ENCODE peak calls at places on chromosomes 3 and 15, in four cellular contexts. B is SK-N-SH, E is HepG2, C is H1. N is an unnamed sample.

GRCh38 chr3:129795596-129795995 is 97.9 kb downstream of the TMCC1 start:
- DNase-seq in C (no peak), E (no peak), B (no peak), N (no peak)

GRCh38 chr3:52193059-52193458 is 4.9 kb upstream of the ALAS1 start:
- DNase-seq in C (no peak), B (no peak), E (no peak), N (no peak)

GRCh38 chr3:98732239-98733054 is 30.7 kb upstream of the ST3GAL6 start:
- DNase-seq in C (peak), E (peak), B (peak), N (no peak)

GRCh38 chr3:61571516-61572336 is 10.4 kb downstream of the PTPRG start:
- DNase-seq in E (no peak), C (peak), B (no peak), N (no peak)

GRCh38 chr3:102332205-102332604 is 102.6 kb upstream of the ZPLD1 start:
- DNase-seq in B (no peak), C (no peak), E (no peak), N (no peak)

GRCh38 chr15:86647810-86648440 is 568.3 kb downstream of the AGBL1 start:
- DNase-seq in B (no peak), E (no peak), C (no peak), N (no peak)

GRCh38 chr15:89412906-89413411 is 78.3 kb upstream of the POLG start:
- DNase-seq in E (no peak), B (no peak), C (no peak), N (no peak)

GRCh38 chr3:191356586-191357439 is 26.5 kb upstream of the UTS2B start:
- DNase-seq in B (no peak), E (no peak), C (no peak), N (no peak)

GRCh38 chr3:191795196-191795595 is 334.2 kb downstream of the PYDC2 start:
- DNase-seq in C (no peak), E (no peak), B (no peak), N (no peak)

GRCh38 chr3:194879991-194880939 is 194.6 kb downstream of the FAM43A start:
- DNase-seq in E (no peak), B (peak), C (peak), N (no peak)

GRCh38 chr3:133276594-133276993 is 123.3 kb upstream of the BFSP2 start:
- DNase-seq in C (no peak), B (no peak), E (no peak), N (no peak)

GRCh38 chr15:40096094-40096876 is 12.4 kb downstream of the BMF start:
- DNase-seq in E (no peak), C (no peak), B (peak), N (peak)

GRCh38 chr15:68310178-68310810 is 32.7 kb downstream of the FEM1B start:
- DNase-seq in B (peak), E (no peak), C (peak), N (no peak)

GRCh38 chr15:88255109-88255495 is 1.4 kb downstream of the NTRK3 start:
- DNase-seq in E (no peak), B (no peak), C (no peak), N (no peak)

GRCh38 chr15:82849556-82850241 is 40.3 kb downstream of the WHAMM start:
- DNase-seq in C (peak), E (peak), B (peak), N (no peak)

DNA sequence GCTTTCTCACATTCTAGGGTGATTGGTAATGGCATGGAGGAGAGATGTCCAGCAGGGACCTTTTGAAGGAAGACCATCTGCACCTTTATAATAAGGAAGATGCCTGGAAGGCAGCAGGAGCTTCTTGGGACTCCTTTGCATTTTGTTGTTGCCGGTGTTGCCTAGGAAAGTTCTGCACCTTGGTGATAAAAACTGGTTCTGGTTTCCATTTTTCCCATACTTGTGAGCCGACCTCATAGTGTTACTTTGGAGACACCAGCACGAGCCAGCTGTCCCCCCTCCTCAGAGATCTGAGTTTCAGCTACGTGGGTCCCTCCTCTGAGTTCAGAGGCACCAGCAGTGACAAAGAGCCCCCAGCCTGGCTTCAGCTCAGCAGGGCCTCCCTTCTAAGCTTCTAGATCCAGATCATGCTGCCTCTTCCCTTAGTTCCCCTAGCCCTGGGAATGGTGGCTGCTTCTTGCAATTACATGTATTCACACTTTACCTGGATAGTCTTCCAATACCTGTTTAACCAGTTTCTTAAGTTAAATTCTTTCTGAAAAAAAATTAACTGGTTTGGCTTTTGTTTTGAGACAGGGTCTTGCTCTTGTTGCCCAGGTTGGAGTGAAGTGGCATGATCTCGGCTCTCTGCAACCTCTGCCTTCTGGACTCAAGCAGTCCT is 18.0 kb upstream of the FSTL1 start:
- DNase-seq in C (no peak), B (no peak), E (no peak), N (no peak)
- TF ChIP-seq TCF12 in C (no peak), B (no peak), E (no peak), N (no peak)

GRCh38 chr3:125212096-125212508 is 446 bp downstream of the SLC12A8 start:
- DNase-seq in C (peak), E (no peak), B (peak), N (no peak)
- TF ChIP-seq TAF1 in C (peak), E (no peak), B (no peak), N (no peak)

DNA sequence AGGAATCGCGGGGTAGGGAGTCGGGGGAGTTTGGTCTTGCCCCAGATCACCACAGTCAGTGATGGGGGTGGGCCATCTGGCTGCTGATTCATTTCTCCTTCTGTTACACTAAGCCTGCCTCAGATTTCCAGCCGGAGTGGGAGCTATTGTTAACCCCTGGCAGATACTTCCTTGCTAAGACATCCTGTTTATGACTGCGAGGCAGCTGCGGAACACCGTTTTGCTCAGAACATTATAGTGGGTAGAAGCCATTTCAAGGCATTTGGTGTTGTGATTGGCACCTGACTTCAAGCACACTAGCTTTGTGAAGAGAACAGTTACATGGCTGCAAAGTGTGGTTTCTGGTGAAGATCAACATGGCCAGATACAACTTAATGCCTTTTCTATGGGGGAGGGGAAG is 73.8 kb downstream of the FLNB start:
- DNase-seq in B (no peak), C (no peak), E (no peak), N (no peak)
- TF ChIP-seq RFX5 in B (no peak), C (no peak), E (no peak), N (no peak)

GRCh38 chr15:59991919-59992318 is 12.2 kb upstream of the FOXB1 start:
- DNase-seq in E (no peak), C (no peak), B (no peak), N (no peak)
- TF ChIP-seq TCF12 in E (no peak), C (no peak), B (no peak), N (no peak)